ENCODE peak calls at places on chromosomes 4 and X, in nine cellular contexts. T is epithelial cell of esophagus, X is neural progenitor cell, S is HL-60, O is GM12865, V is fibroblast of pulmonary artery, W is mammary epithelial cell, B is astrocyte of the spinal cord, Z is pancreas. H is an unnamed sample.

GRCh38 chr4:22202351-22203343 is 254.1 kb upstream of the KCNIP4 start:
- DNase-seq in O (no peak), X (no peak), B (no peak), V (peak; percentile 27), W (peak; percentile 70), T (peak; percentile 50), S (no peak), Z (no peak), H (peak; percentile 35)

GRCh38 chrX:37802028-37802427 is 22.2 kb downstream of the CYBB start:
- DNase-seq in X (no peak), V (peak; percentile 14), T (no peak), W (no peak), O (no peak), B (peak; percentile 12), S (peak; percentile 58), Z (no peak), H (no peak)

GRCh38 chr4:118352843-118353373 is at the start of gene PRSS12:
- DNase-seq in T (peak; percentile 82), Z (peak; percentile 96), X (peak; percentile 87), V (peak; percentile 44), W (peak; percentile 82), S (peak; percentile 77), B (peak; percentile 64), O (peak; percentile 78), H (no peak)

GRCh38 chr4:125323547-125324100 is 8.9 kb downstream of the FAT4 start:
- DNase-seq in S (no peak), T (peak; percentile 68), Z (no peak), W (peak; percentile 27), X (peak; percentile 18), B (peak; percentile 67), V (peak; percentile 72), O (no peak), H (no peak)

GRCh38 chr4:20878806-20879205 is 178.5 kb downstream of the PACRGL start:
- DNase-seq in X (peak; percentile 43), B (no peak), T (peak; percentile 2), Z (no peak), S (no peak), V (no peak), O (no peak), W (no peak), H (no peak)

GRCh38 chr4:48222491-48222890 is 47.1 kb downstream of the TEC start:
- DNase-seq in T (no peak), B (no peak), Z (no peak), O (no peak), X (no peak), V (no peak), W (no peak), S (no peak), H (no peak)

GRCh38 chr4:67725981-67726380 is 25.0 kb upstream of the UBA6 start:
- DNase-seq in O (no peak), V (peak; percentile 33), W (peak; percentile 78), T (peak; percentile 79), Z (no peak), B (peak; percentile 67), S (no peak), X (no peak), H (no peak)

GRCh38 chr4:55866290-55866907 is 13.0 kb downstream of the EXOC1 start:
- DNase-seq in W (peak; percentile 89), B (peak; percentile 95), T (peak; percentile 94), Z (no peak), S (no peak), X (no peak), O (peak; percentile 38), V (peak; percentile 94), H (peak; percentile 85)

GRCh38 chrX:9928083-9928482 is 39.1 kb upstream of the CLDN34 start:
- DNase-seq in V (no peak), Z (no peak), O (no peak), S (no peak), W (no peak), T (no peak), B (peak; percentile 10), X (peak; percentile 86), H (no peak)

GRCh38 chrX:155263854-155264628 is at the start of gene RAB39B:
- DNase-seq in S (peak; percentile 48), V (peak; percentile 56), B (peak; percentile 39), W (peak; percentile 60), X (peak; percentile 75), O (peak; percentile 79), T (peak; percentile 75), Z (peak; percentile 74), H (peak; percentile 3)

GRCh38 chr4:39792529-39792928 is 94.6 kb downstream of the UBE2K start:
- DNase-seq in Z (no peak), V (no peak), X (no peak), O (no peak), B (no peak), T (no peak), W (no peak), S (no peak), H (no peak)

GRCh38 chr4:47899639-47900038 is 14.7 kb downstream of the NFXL1 start:
- DNase-seq in T (no peak), Z (no peak), B (no peak), X (no peak), S (no peak), O (no peak), V (no peak), W (no peak), H (no peak)

GRCh38 chrX:40154229-40154852 is 56.6 kb upstream of the BCOR start:
- DNase-seq in V (peak; percentile 45), S (peak; percentile 51), X (peak; percentile 85), T (no peak), B (peak; percentile 35), W (no peak), O (no peak), Z (no peak), H (no peak)

GRCh38 chr4:112739442-112739841 is 102.5 kb downstream of the LARP7 start:
- DNase-seq in V (no peak), X (no peak), S (no peak), T (peak; percentile 50), Z (no peak), B (no peak), O (no peak), W (no peak), H (no peak)

GRCh38 chr4:83767017-83767541 is 231.2 kb downstream of the GPAT3 start:
- DNase-seq in W (no peak), X (no peak), O (no peak), Z (no peak), S (no peak), T (no peak), V (no peak), B (no peak), H (no peak)

GRCh38 chr4:83768146-83768545 is 232.2 kb downstream of the GPAT3 start:
- DNase-seq in B (no peak), X (no peak), Z (no peak), O (no peak), V (no peak), S (no peak), W (no peak), T (no peak), H (no peak)

GRCh38 chr4:83772680-83773079 is 236.8 kb downstream of the GPAT3 start:
- DNase-seq in W (no peak), S (no peak), X (peak; percentile 41), B (peak; percentile 6), Z (no peak), T (no peak), V (no peak), O (no peak), H (no peak)

DNA sequence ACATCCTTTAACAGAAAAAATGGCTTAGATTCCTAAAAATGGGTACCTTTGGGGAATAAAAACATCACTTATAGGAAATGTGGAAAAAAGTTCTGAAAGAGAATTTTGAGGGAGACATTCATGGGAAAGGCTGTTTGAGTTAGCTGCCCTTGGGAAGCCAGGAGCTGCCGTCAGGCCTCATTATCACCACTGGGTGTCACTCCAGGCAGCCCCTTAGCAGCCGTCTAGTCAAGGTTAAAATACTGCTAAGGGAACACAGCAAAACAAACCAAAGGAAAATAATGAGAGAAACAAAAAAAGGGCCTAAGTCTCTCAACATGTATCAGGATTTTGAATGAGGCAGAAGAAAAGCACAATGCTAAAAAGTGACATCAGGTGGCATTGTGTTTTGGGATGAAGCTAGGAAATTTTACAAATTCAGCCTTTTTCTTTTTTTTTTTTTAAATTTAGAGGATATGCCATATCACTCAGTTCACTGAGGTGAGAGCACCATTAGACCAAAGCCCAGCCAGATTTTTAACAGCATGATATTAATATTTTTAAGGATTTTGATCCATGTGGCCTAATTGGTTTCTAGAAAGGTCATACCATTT is 235.3 kb downstream of the GPAT3 start:
- DNase-seq in T (peak; percentile 66), W (peak; percentile 25), Z (peak; percentile 52), S (peak; percentile 30), V (peak; percentile 65), O (peak; percentile 32), X (peak; percentile 50), B (peak; percentile 72), H (peak; percentile 29)
- H3K4me3 ChIP-seq in T (no peak overlapping the region), W (no peak overlapping the region), Z (no peak overlapping the region), S (no peak overlapping the region), V (no peak overlapping the region), O (no peak overlapping the region), X (no peak overlapping the region), B (no peak overlapping the region), H (no peak overlapping the region)

GRCh38 chr4:174826660-174827059 is 2.4 kb downstream of the GLRA3 start:
- DNase-seq in O (no peak), Z (no peak), T (no peak), S (no peak), W (no peak), X (no peak), V (no peak), B (no peak), H (no peak)
- TF ChIP-seq CTCF in O (no peak), Z (no peak), T (no peak), S (no peak), W (no peak), X (peak; percentile 28), V (no peak), B (no peak), H (no peak)

GRCh38 chr4:87589531-87589930 is 18.8 kb upstream of the DSPP start:
- DNase-seq in T (peak; percentile 93), V (peak; percentile 93), O (no peak), B (peak; percentile 90), Z (no peak), S (no peak), W (peak; percentile 80), X (no peak), H (peak; percentile 74)
- H3K4me3 ChIP-seq in T (no peak overlapping the region), V (no peak overlapping the region), O (no peak overlapping the region), B (no peak overlapping the region), Z (no peak overlapping the region), S (no peak overlapping the region), W (no peak overlapping the region), X (no peak overlapping the region), H (no peak overlapping the region)

DNA sequence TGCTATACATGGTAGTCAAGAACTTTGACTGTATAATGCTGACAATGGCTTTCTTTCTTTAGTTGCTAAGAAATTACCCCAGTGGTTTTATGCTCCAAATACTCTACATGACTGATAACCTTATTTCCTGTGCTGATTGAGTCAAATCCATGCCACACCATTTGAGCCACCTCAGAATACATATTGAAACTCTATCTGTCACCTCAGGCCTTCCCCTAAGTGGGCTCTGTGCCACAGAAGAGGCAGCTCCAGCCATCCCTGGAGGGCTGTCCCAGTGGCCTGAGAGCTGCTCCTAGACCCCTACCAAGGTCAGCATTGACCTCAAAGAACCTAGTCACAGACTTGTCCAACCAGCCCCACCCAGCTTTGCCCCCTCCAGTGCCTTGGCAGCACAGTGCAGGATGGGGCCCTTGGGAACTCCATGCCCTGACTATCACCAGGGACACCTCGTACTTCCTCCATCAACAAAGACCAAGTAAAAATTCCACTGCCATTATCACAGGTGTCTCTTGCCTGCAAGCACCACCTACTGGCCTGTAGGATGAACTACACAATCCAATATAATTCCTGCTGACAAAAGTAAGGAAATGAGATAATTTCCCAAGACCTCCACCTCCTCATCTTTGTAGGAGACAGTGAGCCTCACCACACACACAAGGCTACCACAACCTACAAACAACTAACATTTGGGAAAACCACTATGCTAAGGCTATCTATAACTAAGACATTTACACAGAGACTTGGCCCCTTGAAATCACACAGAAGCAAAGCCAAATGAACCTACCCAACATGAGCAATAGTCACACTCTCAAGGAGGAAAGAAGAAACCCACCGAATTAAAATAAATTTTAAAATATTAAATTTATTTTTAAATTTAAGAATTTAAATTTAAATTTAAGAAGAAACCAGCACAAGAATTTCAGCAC is 239.9 kb downstream of the NKX6-1 start:
- DNase-seq in O (peak; percentile 74), X (peak; percentile 40), V (peak; percentile 34), T (peak; percentile 50), S (peak; percentile 9), Z (no peak), B (peak; percentile 34), W (peak; percentile 21), H (no peak)
- TF ChIP-seq CTCF in O (peak; percentile 70), X (peak; percentile 75), V (peak; percentile 67), T (peak; percentile 76), S (peak; percentile 36), Z (no peak), B (peak; percentile 72), W (peak; percentile 82), H (peak; percentile 75)